ENCODE peak calls at places on chromosome 17, in six cellular contexts. V, Q, X, Z, R and M are unnamed samples. For H4K20me1, the result is how much of the 10 kb centered on the place peaks cover.

GRCh38 chr17:59851431-59852375 is 41.0 kb downstream of the TUBD1 start:
- DNase-seq in V (peak), Q (peak), X (peak), Z (no peak), R (peak), M (peak)

GRCh38 chr17:32701860-32702259 is 175.1 kb downstream of the MYO1D start:
- DNase-seq in V (no peak), Q (no peak), X (no peak), Z (no peak), R (no peak), M (no peak)

GRCh38 chr17:15392326-15392739 is 50.9 kb upstream of the TEKT3 start:
- DNase-seq in V (peak), Q (peak), X (peak), Z (no peak), R (peak), M (peak)

GRCh38 chr17:42287305-42288077 is 807 bp upstream of the STAT5A start:
- DNase-seq in V (no peak), Q (peak), X (no peak), Z (peak), R (no peak), M (no peak)

GRCh38 chr17:16068323-16068722 is 68.7 kb downstream of the TTC19 start:
- DNase-seq in V (no peak), Q (peak), X (no peak), Z (no peak), R (peak), M (no peak)

GRCh38 chr17:733743-734142 is 1.3 kb downstream of the TLCD3A start:
- DNase-seq in V (no peak), Q (no peak), X (no peak), Z (no peak), R (no peak), M (no peak)

GRCh38 chr17:19333132-19333440 is 29.4 kb downstream of the B9D1 start:
- DNase-seq in V (no peak), Q (no peak), X (no peak), Z (no peak), R (no peak), M (no peak)

GRCh38 chr17:80279895-80280294 is 19.2 kb downstream of the RNF213 start:
- DNase-seq in V (peak), Q (peak), X (no peak), Z (no peak), R (peak), M (peak)

GRCh38 chr17:6923385-6923784 is 72.5 kb upstream of the ALOX12 start:
- DNase-seq in V (no peak), Q (no peak), X (no peak), Z (no peak), R (no peak), M (no peak)

GRCh38 chr17:81821603-81822311 is 11.3 kb downstream of the MCRIP1 start:
- DNase-seq in V (peak), Q (peak), X (peak), Z (no peak), R (peak), M (no peak)

GRCh38 chr17:55962931-55963378 is 190.3 kb upstream of the ANKFN1 start:
- DNase-seq in V (no peak), Q (no peak), X (no peak), Z (no peak), R (no peak), M (no peak)

GRCh38 chr17:63932008-63932561 is at the start of gene CD79B:
- DNase-seq in V (no peak), Q (no peak), X (no peak), Z (peak), R (no peak), M (no peak)

GRCh38 chr17:41048441-41048840 is 1.3 kb upstream of the KRTAP2-1 start:
- DNase-seq in V (no peak), Q (no peak), X (peak), Z (peak), R (peak), M (peak)

GRCh38 chr17:64328875-64329405 is 61.7 kb downstream of the PECAM1 start:
- DNase-seq in V (no peak), Q (no peak), X (no peak), Z (no peak), R (no peak), M (no peak)

GRCh38 chr17:82840431-82840831 is 609 bp upstream of the ZNF750 start:
- DNase-seq in V (peak), Q (no peak), X (no peak), Z (no peak), R (no peak), M (no peak)

GRCh38 chr17:323181-323580 is 29.4 kb downstream of the RPH3AL start:
- DNase-seq in V (no peak), Q (no peak), X (no peak), Z (peak), R (no peak), M (no peak)

GRCh38 chr17:73900516-73900915 is 256.3 kb upstream of the SDK2 start:
- DNase-seq in V (no peak), Q (no peak), X (no peak), Z (no peak), R (no peak), M (no peak)

GRCh38 chr17:1894753-1895339 is 65.0 kb downstream of the RPA1 start:
- DNase-seq in V (no peak), Q (no peak), X (peak), Z (no peak), R (no peak), M (no peak)

GRCh38 chr17:2087597-2088211 is 32.8 kb downstream of the HIC1 start:
- DNase-seq in V (no peak), Q (no peak), X (no peak), Z (peak), R (peak), M (peak)

GRCh38 chr17:7219812-7220592 is at the start of the genes ACADVL and DLG4:
- DNase-seq in V (peak), Q (peak), X (peak), Z (peak), R (peak), M (peak)

GRCh38 chr17:60304502-60304901 is 87.4 kb downstream of the USP32 start:
- DNase-seq in V (no peak), Q (no peak), X (no peak), Z (no peak), R (no peak), M (no peak)

GRCh38 chr17:50129303-50129945 is 536 bp downstream of the SAMD14 start:
- DNase-seq in V (no peak), Q (no peak), X (no peak), Z (no peak), R (peak), M (peak)
- H2AFZ ChIP-seq in V (no peak), Q (no peak), X (peak), Z (no peak), R (peak), M (no peak)

GRCh38 chr17:75087182-75087557 is 584 bp upstream of the SLC16A5 start:
- DNase-seq in V (no peak), Q (no peak), X (no peak), Z (no peak), R (no peak), M (no peak)

GRCh38 chr17:75086496-75087181 is 1.1 kb upstream of the SLC16A5 start:
- DNase-seq in V (no peak), Q (no peak), X (no peak), Z (no peak), R (no peak), M (no peak)

GRCh38 chr17:75088902-75089417 is 1.2 kb downstream of the SLC16A5 start:
- DNase-seq in V (no peak), Q (no peak), X (peak), Z (peak), R (no peak), M (no peak)

GRCh38 chr17:75087558-75088453 is at the start of gene SLC16A5:
- DNase-seq in V (peak), Q (peak), X (no peak), Z (no peak), R (peak), M (peak)

GRCh38 chr17:75088465-75088895 is 726 bp downstream of the SLC16A5 start:
- DNase-seq in V (no peak), Q (no peak), X (no peak), Z (no peak), R (no peak), M (no peak)
- H3K4me3 ChIP-seq in V (peak), Q (peak), X (no peak), Z (no peak), R (peak), M (no peak)

GRCh38 chr17:29115906-29116651 is 64.1 kb downstream of the MYO18A start:
- DNase-seq in V (peak), Q (peak), X (peak), Z (peak), R (peak), M (no peak)
- H4K20me1 ChIP-seq in V (under half), Q (under half), X (under half), Z (under half), R (under half), M (under half)

GRCh38 chr17:50322271-50322670 is 23.7 kb upstream of the XYLT2 start:
- DNase-seq in V (no peak), Q (no peak), X (no peak), Z (no peak), R (peak), M (no peak)

GRCh38 chr17:50323060-50323459 is 22.9 kb upstream of the XYLT2 start:
- DNase-seq in V (no peak), Q (no peak), X (no peak), Z (no peak), R (no peak), M (no peak)

GRCh38 chr17:50317121-50317520 is 28.8 kb upstream of the XYLT2 start:
- DNase-seq in V (no peak), Q (no peak), X (no peak), Z (no peak), R (no peak), M (no peak)

GRCh38 chr17:50318551-50319310 is 27.2 kb upstream of the XYLT2 start:
- DNase-seq in V (peak), Q (peak), X (no peak), Z (no peak), R (peak), M (no peak)

GRCh38 chr17:50319630-50320029 is 26.3 kb upstream of the XYLT2 start:
- DNase-seq in V (no peak), Q (no peak), X (no peak), Z (no peak), R (no peak), M (no peak)
- H2AFZ ChIP-seq in V (no peak), Q (no peak), X (no peak), Z (no peak), R (no peak), M (no peak)

DNA sequence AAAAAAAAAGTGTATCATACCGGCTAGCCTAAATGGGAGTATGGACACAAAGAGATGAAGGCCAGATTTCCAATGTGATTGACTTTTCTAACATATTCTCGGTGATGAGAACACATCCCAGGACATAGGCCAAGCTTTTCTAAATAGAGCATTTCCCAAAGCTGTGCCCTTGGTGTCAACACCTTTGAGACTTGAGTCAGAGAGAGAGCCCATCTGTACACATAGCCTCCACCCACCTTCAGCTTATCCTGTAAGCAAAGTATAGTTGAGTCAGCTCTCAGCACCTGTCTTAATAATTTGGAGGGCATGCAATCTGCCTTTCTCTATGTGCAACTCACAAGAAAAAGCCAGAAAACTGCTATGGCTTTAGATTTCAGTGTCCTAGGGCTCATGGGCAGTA is 42.7 kb downstream of the SOX9 start:
- DNase-seq in V (no peak), Q (no peak), X (no peak), Z (no peak), R (no peak), M (no peak)
- H3K4me3 ChIP-seq in V (no peak), Q (no peak), X (no peak), Z (no peak), R (no peak), M (no peak)

DNA sequence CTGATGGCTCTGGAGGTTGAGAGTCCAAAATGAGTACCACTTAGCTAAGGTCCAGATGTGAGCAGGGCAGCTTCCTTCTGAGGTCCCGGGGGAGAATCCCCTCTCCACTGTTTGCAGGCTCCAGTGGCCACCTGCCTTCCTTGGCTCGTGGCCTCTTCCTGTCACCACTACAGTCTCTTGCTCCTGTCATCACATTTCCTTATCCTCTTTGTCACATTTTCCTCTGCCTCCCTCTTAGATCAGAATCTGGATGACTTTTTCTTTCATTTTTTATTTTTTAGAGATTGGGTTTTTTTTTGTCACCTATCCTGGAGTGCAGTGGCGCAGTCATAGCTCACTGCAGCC is 46.9 kb downstream of the MPRIP start:
- DNase-seq in V (no peak), Q (no peak), X (no peak), Z (no peak), R (no peak), M (no peak)
- H4K20me1 ChIP-seq in V (under half), Q (under half), X (half or more), Z (half or more), R (half or more), M (half or more)

DNA sequence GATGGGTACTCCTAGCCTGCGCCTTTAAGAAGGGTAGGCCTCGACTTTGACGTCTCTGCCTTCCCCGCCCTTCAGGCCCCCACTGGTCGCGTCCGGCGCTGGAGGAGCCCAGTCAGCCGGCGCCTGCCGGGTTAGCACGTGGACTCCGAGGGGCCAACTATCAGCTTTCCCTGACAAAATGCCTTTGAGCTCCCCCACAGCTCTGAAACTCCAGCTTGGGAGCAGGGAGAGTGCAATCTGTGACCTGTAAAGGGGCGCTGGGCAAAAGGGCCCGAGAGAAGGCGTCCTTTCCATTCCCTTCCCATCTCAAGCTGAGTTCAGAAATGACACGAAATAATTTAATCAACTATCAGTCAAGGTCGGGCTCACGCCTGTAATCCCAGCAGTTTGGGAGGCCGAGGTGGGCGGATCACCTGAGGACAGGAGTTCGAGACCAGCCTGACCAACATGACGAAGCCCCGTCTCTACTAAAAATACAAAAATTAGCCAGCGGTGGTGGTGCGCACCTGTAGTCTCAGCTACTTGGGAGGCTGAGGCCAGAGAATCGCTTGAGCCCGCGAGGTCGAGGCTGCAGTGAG is 2.3 kb upstream of the SLC25A39 start:
- DNase-seq in V (peak), Q (peak), X (peak), Z (peak), R (peak), M (peak)
- H2AFZ ChIP-seq in V (no peak), Q (no peak), X (peak), Z (peak), R (peak), M (no peak)